ENCODE peak calls at places on chromosomes 6 and 20, in five cellular contexts. One of them, this sample, is unnamed.

GRCh38 chr6:131631625-131632284 is 3.7 kb upstream of the MED23 start:
- DNase-seq in epithelial cell of esophagus: peak; percentile 6
- DNase-seq in astrocyte of the spinal cord: no peak
- DNase-seq in sigmoid colon: no peak
- DNase-seq in PC-9: peak; percentile 68
- DNase-seq in this sample: no peak

GRCh38 chr6:24929255-24929654 is 6.5 kb downstream of the RIPOR2 start:
- DNase-seq in epithelial cell of esophagus: no peak
- DNase-seq in PC-9: no peak
- DNase-seq in astrocyte of the spinal cord: no peak
- DNase-seq in sigmoid colon: no peak
- DNase-seq in this sample: no peak

GRCh38 chr20:31781945-31782344 is 37.2 kb upstream of the MYLK2 start:
- DNase-seq in astrocyte of the spinal cord: no peak
- DNase-seq in epithelial cell of esophagus: no peak
- DNase-seq in PC-9: no peak
- DNase-seq in sigmoid colon: no peak
- DNase-seq in this sample: no peak

GRCh38 chr6:71420693-71421328 is 132.2 kb downstream of the OGFRL1 start:
- DNase-seq in astrocyte of the spinal cord: peak; percentile 97
- DNase-seq in epithelial cell of esophagus: peak; percentile 97
- DNase-seq in PC-9: peak; percentile 89
- DNase-seq in sigmoid colon: peak; percentile 99
- DNase-seq in this sample: peak; percentile 90

GRCh38 chr20:49283176-49283702 is 5.4 kb upstream of the ZNFX1 start:
- DNase-seq in astrocyte of the spinal cord: no peak
- DNase-seq in PC-9: no peak
- DNase-seq in sigmoid colon: no peak
- DNase-seq in epithelial cell of esophagus: no peak
- DNase-seq in this sample: no peak

GRCh38 chr6:112717856-112718255 is 370.7 kb downstream of the RFPL4B start:
- DNase-seq in PC-9: no peak
- DNase-seq in sigmoid colon: no peak
- DNase-seq in epithelial cell of esophagus: no peak
- DNase-seq in astrocyte of the spinal cord: no peak
- DNase-seq in this sample: no peak

GRCh38 chr6:2970753-2971419 is 481 bp downstream of the SERPINB6 start:
- DNase-seq in sigmoid colon: peak; percentile 89
- DNase-seq in epithelial cell of esophagus: peak; percentile 29
- DNase-seq in astrocyte of the spinal cord: peak; percentile 39
- DNase-seq in PC-9: no peak
- DNase-seq in this sample: no peak

GRCh38 chr6:11042750-11043551 is 1.2 kb downstream of the ELOVL2 start:
- DNase-seq in PC-9: no peak
- DNase-seq in sigmoid colon: no peak
- DNase-seq in epithelial cell of esophagus: peak; percentile 6
- DNase-seq in astrocyte of the spinal cord: peak; percentile 29
- DNase-seq in this sample: peak; percentile 23

GRCh38 chr6:113190170-113190569 is 667.0 kb upstream of the MARCKS start:
- DNase-seq in astrocyte of the spinal cord: no peak
- DNase-seq in PC-9: no peak
- DNase-seq in sigmoid colon: no peak
- DNase-seq in epithelial cell of esophagus: peak; percentile 6
- DNase-seq in this sample: no peak

GRCh38 chr6:36387440-36388303 is at the start of gene ETV7:
- DNase-seq in PC-9: no peak
- DNase-seq in sigmoid colon: peak; percentile 66
- DNase-seq in astrocyte of the spinal cord: no peak
- DNase-seq in epithelial cell of esophagus: peak; percentile 33
- DNase-seq in this sample: no peak

GRCh38 chr6:3549314-3549940 is 92.6 kb upstream of the SLC22A23 start:
- DNase-seq in epithelial cell of esophagus: peak; percentile 94
- DNase-seq in astrocyte of the spinal cord: no peak
- DNase-seq in sigmoid colon: no peak
- DNase-seq in PC-9: no peak
- DNase-seq in this sample: no peak

GRCh38 chr6:6599468-6599873 is 11.0 kb downstream of the LY86 start:
- DNase-seq in sigmoid colon: peak; percentile 72
- DNase-seq in PC-9: no peak
- DNase-seq in epithelial cell of esophagus: peak; percentile 31
- DNase-seq in astrocyte of the spinal cord: no peak
- DNase-seq in this sample: no peak

GRCh38 chr6:108337721-108338120 is 42.9 kb downstream of the AFG1L start:
- DNase-seq in PC-9: no peak
- DNase-seq in sigmoid colon: no peak
- DNase-seq in astrocyte of the spinal cord: no peak
- DNase-seq in epithelial cell of esophagus: no peak
- DNase-seq in this sample: no peak

GRCh38 chr6:119749341-119749740 is 399.8 kb upstream of the MAN1A1 start:
- DNase-seq in sigmoid colon: no peak
- DNase-seq in PC-9: no peak
- DNase-seq in epithelial cell of esophagus: no peak
- DNase-seq in astrocyte of the spinal cord: no peak
- DNase-seq in this sample: no peak

GRCh38 chr6:21437583-21437982 is 156.0 kb upstream of the SOX4 start:
- DNase-seq in sigmoid colon: no peak
- DNase-seq in astrocyte of the spinal cord: peak; percentile 29
- DNase-seq in epithelial cell of esophagus: no peak
- DNase-seq in PC-9: no peak
- DNase-seq in this sample: no peak

GRCh38 chr20:19926581-19926980 is 90.6 kb upstream of the NAA20 start:
- DNase-seq in sigmoid colon: no peak
- DNase-seq in epithelial cell of esophagus: no peak
- DNase-seq in astrocyte of the spinal cord: no peak
- DNase-seq in PC-9: no peak
- DNase-seq in this sample: no peak

GRCh38 chr20:19313342-19314069 is 101.1 kb downstream of the SLC24A3 start:
- DNase-seq in sigmoid colon: no peak
- DNase-seq in astrocyte of the spinal cord: no peak
- DNase-seq in PC-9: no peak
- DNase-seq in epithelial cell of esophagus: peak; percentile 61
- DNase-seq in this sample: no peak

GRCh38 chr20:4898282-4898681 is 103.0 kb downstream of the SLC23A2 start:
- DNase-seq in PC-9: peak; percentile 98
- DNase-seq in epithelial cell of esophagus: peak; percentile 95
- DNase-seq in astrocyte of the spinal cord: peak; percentile 66
- DNase-seq in sigmoid colon: no peak
- DNase-seq in this sample: peak; percentile 3

GRCh38 chr20:825710-826421 is 7.6 kb upstream of the FAM110A start:
- DNase-seq in sigmoid colon: peak; percentile 26
- DNase-seq in PC-9: no peak
- DNase-seq in astrocyte of the spinal cord: no peak
- DNase-seq in epithelial cell of esophagus: no peak
- DNase-seq in this sample: no peak

GRCh38 chr20:50224052-50224451 is 33.4 kb downstream of the CEBPB start:
- DNase-seq in PC-9: no peak
- DNase-seq in astrocyte of the spinal cord: no peak
- DNase-seq in epithelial cell of esophagus: no peak
- DNase-seq in sigmoid colon: no peak
- DNase-seq in this sample: no peak